ENCODE peak calls at places on chromosomes 7 and 10, in four cellular contexts. P is endothelial cell, S is GM12865, T is AG04449. V is an unnamed sample.

GRCh38 chr7:47534322-47535032 is 47.4 kb downstream of the TNS3 start:
- DNase-seq in P (no peak), S (no peak), T (no peak), V (no peak)

GRCh38 chr7:107938448-107939250 is 47.7 kb downstream of the DLD start:
- DNase-seq in P (no peak), S (no peak), T (no peak), V (no peak)

GRCh38 chr7:139936760-139937310 is 107.8 kb downstream of the TBXAS1 start:
- DNase-seq in P (no peak), S (no peak), T (peak; percentile 26), V (no peak)

GRCh38 chr7:95772771-95773581 is 622 bp downstream of the DYNC1I1 start:
- DNase-seq in P (peak; percentile 6), S (no peak), T (no peak), V (no peak)

GRCh38 chr10:26485150-26485941 is 47.2 kb downstream of the APBB1IP start:
- DNase-seq in P (no peak), S (no peak), T (no peak), V (no peak)

GRCh38 chr7:17139081-17139480 is 159.4 kb upstream of the AHR start:
- DNase-seq in P (no peak), S (no peak), T (no peak), V (no peak)

GRCh38 chr7:17640730-17641377 is 299.4 kb downstream of the SNX13 start:
- DNase-seq in P (peak; percentile 39), S (peak; percentile 51), T (no peak), V (peak; percentile 34)

GRCh38 chr7:143499743-143500348 is 22.2 kb downstream of the TAS2R41 start:
- DNase-seq in P (no peak), S (no peak), T (no peak), V (no peak)

GRCh38 chr10:24908793-24909423 is 43.5 kb downstream of the PRTFDC1 start:
- DNase-seq in P (no peak), S (no peak), T (no peak), V (no peak)

GRCh38 chr10:71082930-71083329 is 129.4 kb upstream of the UNC5B start:
- DNase-seq in P (no peak), S (no peak), T (no peak), V (no peak)

GRCh38 chr10:42990721-42991441 is 86.0 kb upstream of the RET start:
- DNase-seq in P (no peak), S (no peak), T (no peak), V (no peak)

GRCh38 chr10:44195120-44196007 is 189.5 kb downstream of the CXCL12 start:
- DNase-seq in P (no peak), S (no peak), T (peak; percentile 68), V (no peak)

GRCh38 chr10:73798087-73798486 is 12.7 kb downstream of the ZSWIM8 start:
- DNase-seq in P (no peak), S (no peak), T (no peak), V (no peak)

GRCh38 chr10:77496941-77497420 is 140.6 kb downstream of the KCNMA1 start:
- DNase-seq in P (no peak), S (peak; percentile 32), T (no peak), V (no peak)

GRCh38 chr7:25553580-25554274 is 325.4 kb upstream of the NPVF start:
- DNase-seq in P (no peak), S (no peak), T (no peak), V (no peak)

GRCh38 chr10:2631557-2631956 is 435.8 kb upstream of the PFKP start:
- DNase-seq in P (no peak), S (no peak), T (no peak), V (no peak)

GRCh38 chr10:124719213-124719851 is 24.8 kb downstream of the FAM53B start:
- DNase-seq in P (peak; percentile 43), S (peak; percentile 93), T (no peak), V (no peak)

GRCh38 chr10:116809528-116810500 is 39.5 kb upstream of the ENO4 start:
- DNase-seq in P (peak; percentile 42), S (no peak), T (no peak), V (peak; percentile 28)

GRCh38 chr10:102269017-102269416 is 23.7 kb downstream of the GBF1 start:
- DNase-seq in P (no peak), S (no peak), T (no peak), V (no peak)

GRCh38 chr7:33185786-33186185 is 56.4 kb downstream of the BBS9 start:
- DNase-seq in P (peak; percentile 15), S (peak; percentile 54), T (no peak), V (no peak)

GRCh38 chr10:17836917-17837316 is 27.8 kb downstream of the MRC1 start:
- DNase-seq in P (peak; percentile 55), S (no peak), T (no peak), V (no peak)

GRCh38 chr7:140702774-140703173 is 6.3 kb downstream of the NDUFB2 start:
- DNase-seq in P (no peak), S (no peak), T (no peak), V (no peak)

GRCh38 chr7:116576350-116577319 is 51.8 kb downstream of the CAV1 start:
- DNase-seq in P (no peak), S (no peak), T (peak; percentile 86), V (no peak)

GRCh38 chr10:11165591-11166543 is 148.2 kb downstream of the CELF2 start:
- DNase-seq in P (peak; percentile 53), S (peak; percentile 93), T (no peak), V (peak; percentile 33)

GRCh38 chr7:107446988-107447387 is 22.9 kb upstream of the GPR22 start:
- DNase-seq in P (no peak), S (no peak), T (no peak), V (no peak)

GRCh38 chr10:124740374-124741280 is 3.6 kb downstream of the FAM53B start:
- DNase-seq in P (no peak), S (peak; percentile 62), T (no peak), V (no peak)

GRCh38 chr7:90596745-90597526 is 815 bp downstream of the CDK14 start:
- DNase-seq in P (peak; percentile 26), S (peak; percentile 43), T (no peak), V (no peak)

DNA sequence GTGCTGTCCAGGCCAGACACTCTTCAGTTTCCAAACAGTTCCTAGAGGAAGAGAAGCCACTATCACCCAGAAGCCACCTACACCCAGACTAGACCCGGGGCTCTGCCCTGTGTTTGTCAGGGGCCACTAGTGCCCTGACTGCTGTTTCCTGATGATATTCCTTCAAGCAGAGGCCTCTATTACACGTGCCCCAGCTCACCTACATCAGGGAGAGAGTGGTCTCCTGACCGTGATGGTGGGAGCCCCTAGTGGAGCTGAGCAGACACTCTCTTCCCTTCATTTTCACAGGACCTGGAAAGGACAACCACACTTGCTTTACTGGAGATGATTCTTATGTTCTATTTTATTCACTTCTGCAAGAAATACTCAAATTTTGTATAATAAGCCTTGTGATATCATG is 9.2 kb downstream of the ZNF394 start:
- DNase-seq in P (no peak), S (no peak), T (no peak), V (no peak)
- TF ChIP-seq CTCF in P (no peak), S (no peak), T (no peak), V (no peak)

GRCh38 chr7:45662540-45663166 is 88.5 kb downstream of the ADCY1 start:
- DNase-seq in P (no peak), S (no peak), T (no peak), V (no peak)

GRCh38 chr7:45662018-45662417 is 87.8 kb downstream of the ADCY1 start:
- DNase-seq in P (no peak), S (no peak), T (no peak), V (no peak)

GRCh38 chr7:45663965-45664623 is 89.9 kb downstream of the ADCY1 start:
- DNase-seq in P (no peak), S (no peak), T (no peak), V (no peak)

GRCh38 chr7:45665172-45665571 is 91.0 kb downstream of the ADCY1 start:
- DNase-seq in P (no peak), S (no peak), T (no peak), V (no peak)

GRCh38 chr7:45663167-45663921 is 89.2 kb downstream of the ADCY1 start:
- DNase-seq in P (peak; percentile 58), S (no peak), T (no peak), V (peak; percentile 12)
- TF ChIP-seq CTCF in P (peak; percentile 72), S (peak; percentile 46), T (peak; percentile 75), V (peak; percentile 59)

GRCh38 chr7:101397770-101398324 is 35.2 kb downstream of the COL26A1 start:
- DNase-seq in P (no peak), S (no peak), T (no peak), V (no peak)

GRCh38 chr7:101397243-101397642 is 34.6 kb downstream of the COL26A1 start:
- DNase-seq in P (no peak), S (no peak), T (no peak), V (no peak)

GRCh38 chr7:101399759-101400158 is 37.1 kb downstream of the COL26A1 start:
- DNase-seq in P (no peak), S (no peak), T (no peak), V (no peak)

GRCh38 chr7:101400751-101401150 is 38.1 kb downstream of the COL26A1 start:
- DNase-seq in P (no peak), S (no peak), T (no peak), V (no peak)

GRCh38 chr7:101398631-101399289 is 36.1 kb downstream of the COL26A1 start:
- DNase-seq in P (no peak), S (no peak), T (no peak), V (no peak)
- TF ChIP-seq CTCF in P (no peak), S (no peak), T (no peak), V (no peak)

GRCh38 chr7:52017802-52018679 is 701.4 kb upstream of the COBL start:
- DNase-seq in P (peak; percentile 64), S (peak; percentile 1), T (no peak), V (peak; percentile 37)

GRCh38 chr7:52021343-52021742 is 704.7 kb upstream of the COBL start:
- DNase-seq in P (no peak), S (no peak), T (no peak), V (no peak)

DNA sequence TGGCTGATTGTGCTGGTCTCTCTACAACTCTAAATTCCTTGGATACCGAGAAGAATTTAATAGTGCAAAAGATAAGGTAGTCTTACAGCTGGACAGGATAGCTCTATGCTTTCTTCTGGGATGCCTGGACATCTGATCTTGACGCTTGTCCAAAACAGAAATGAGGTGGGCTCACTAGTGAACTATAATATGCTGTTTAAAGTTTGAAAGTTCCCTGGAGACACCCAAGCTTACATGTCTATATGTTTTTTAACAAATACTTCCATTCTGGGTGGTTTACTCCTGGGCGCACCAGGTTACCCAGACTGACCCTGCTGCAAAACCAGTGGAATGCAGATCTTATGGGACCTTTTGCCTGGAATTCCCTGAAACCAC is 702.1 kb upstream of the COBL start:
- DNase-seq in P (no peak), S (no peak), T (no peak), V (no peak)
- TF ChIP-seq CTCF in P (peak; percentile 0), S (no peak), T (no peak), V (no peak)

V was measured in neural crest cell.